ENCODE peak calls at places on chromosome 10, in seven cellular contexts. One of them, this sample, is unnamed.

GRCh38 chr10:69475433-69475830 is 24.2 kb downstream of the TSPAN15 start:
- DNase-seq in GM13977: no peak
- DNase-seq in RWPE1: no peak
- DNase-seq in lung microvascular endothelial cell: no peak
- DNase-seq in AG09319: no peak
- DNase-seq in endodermal cell: no peak
- DNase-seq in NCI-H345: no peak
- DNase-seq in this sample: no peak

GRCh38 chr10:88979153-88979562 is 11.4 kb upstream of the FAS start:
- DNase-seq in AG09319: peak; percentile 46
- DNase-seq in GM13977: no peak
- DNase-seq in NCI-H345: no peak
- DNase-seq in lung microvascular endothelial cell: no peak
- DNase-seq in endodermal cell: peak; percentile 66
- DNase-seq in RWPE1: no peak
- DNase-seq in this sample: no peak

GRCh38 chr10:127679642-127680255 is 57.2 kb upstream of the FOXI2 start:
- DNase-seq in NCI-H345: no peak
- DNase-seq in RWPE1: no peak
- DNase-seq in lung microvascular endothelial cell: no peak
- DNase-seq in endodermal cell: peak; percentile 65
- DNase-seq in GM13977: no peak
- DNase-seq in AG09319: no peak
- DNase-seq in this sample: no peak

GRCh38 chr10:103083266-103083976 is 109.7 kb downstream of the NT5C2 start:
- DNase-seq in AG09319: no peak
- DNase-seq in lung microvascular endothelial cell: no peak
- DNase-seq in NCI-H345: no peak
- DNase-seq in RWPE1: no peak
- DNase-seq in GM13977: no peak
- DNase-seq in endodermal cell: no peak
- DNase-seq in this sample: no peak

GRCh38 chr10:13585943-13586342 is 822 bp upstream of the PRPF18 start:
- DNase-seq in GM13977: no peak
- DNase-seq in RWPE1: no peak
- DNase-seq in endodermal cell: no peak
- DNase-seq in AG09319: no peak
- DNase-seq in lung microvascular endothelial cell: no peak
- DNase-seq in NCI-H345: no peak
- DNase-seq in this sample: no peak

GRCh38 chr10:15300145-15300544 is 70.9 kb downstream of the FAM171A1 start:
- DNase-seq in RWPE1: no peak
- DNase-seq in NCI-H345: no peak
- DNase-seq in lung microvascular endothelial cell: no peak
- DNase-seq in endodermal cell: no peak
- DNase-seq in GM13977: no peak
- DNase-seq in AG09319: no peak
- DNase-seq in this sample: no peak

GRCh38 chr10:77804371-77804770 is 122.2 kb downstream of the DLG5 start:
- DNase-seq in GM13977: no peak
- DNase-seq in lung microvascular endothelial cell: no peak
- DNase-seq in RWPE1: no peak
- DNase-seq in NCI-H345: no peak
- DNase-seq in endodermal cell: no peak
- DNase-seq in AG09319: no peak
- DNase-seq in this sample: no peak

GRCh38 chr10:102718220-102718619 is 3.8 kb downstream of the SFXN2 start:
- DNase-seq in lung microvascular endothelial cell: no peak
- DNase-seq in GM13977: no peak
- DNase-seq in endodermal cell: peak; percentile 80
- DNase-seq in RWPE1: no peak
- DNase-seq in NCI-H345: no peak
- DNase-seq in AG09319: no peak
- DNase-seq in this sample: no peak

GRCh38 chr10:22658745-22659410 is 55.5 kb downstream of the PIP4K2A start:
- DNase-seq in lung microvascular endothelial cell: no peak
- DNase-seq in NCI-H345: no peak
- DNase-seq in AG09319: no peak
- DNase-seq in endodermal cell: no peak
- DNase-seq in GM13977: no peak
- DNase-seq in RWPE1: no peak
- DNase-seq in this sample: no peak

GRCh38 chr10:16770646-16771045 is 46.6 kb downstream of the RSU1 start:
- DNase-seq in NCI-H345: no peak
- DNase-seq in endodermal cell: no peak
- DNase-seq in lung microvascular endothelial cell: no peak
- DNase-seq in GM13977: peak; percentile 13
- DNase-seq in AG09319: no peak
- DNase-seq in RWPE1: no peak
- DNase-seq in this sample: no peak

GRCh38 chr10:122463466-122464157 is 2.3 kb downstream of the HTRA1 start:
- DNase-seq in GM13977: no peak
- DNase-seq in endodermal cell: no peak
- DNase-seq in RWPE1: no peak
- DNase-seq in lung microvascular endothelial cell: no peak
- DNase-seq in AG09319: no peak
- DNase-seq in NCI-H345: no peak
- DNase-seq in this sample: no peak

GRCh38 chr10:122492955-122493597 is 31.7 kb downstream of the HTRA1 start:
- DNase-seq in endodermal cell: no peak
- DNase-seq in RWPE1: no peak
- DNase-seq in GM13977: no peak
- DNase-seq in AG09319: peak; percentile 54
- DNase-seq in lung microvascular endothelial cell: no peak
- DNase-seq in NCI-H345: no peak
- DNase-seq in this sample: no peak

GRCh38 chr10:104291439-104291951 is 22.5 kb downstream of the GSTO2 start:
- DNase-seq in RWPE1: peak; percentile 93
- DNase-seq in NCI-H345: peak; percentile 85
- DNase-seq in lung microvascular endothelial cell: peak; percentile 91
- DNase-seq in GM13977: peak; percentile 88
- DNase-seq in AG09319: peak; percentile 62
- DNase-seq in endodermal cell: peak; percentile 95
- DNase-seq in this sample: no peak

GRCh38 chr10:120950103-120950561 is 99.0 kb downstream of the WDR11 start:
- DNase-seq in AG09319: no peak
- DNase-seq in lung microvascular endothelial cell: peak; percentile 22
- DNase-seq in NCI-H345: no peak
- DNase-seq in GM13977: no peak
- DNase-seq in endodermal cell: peak; percentile 86
- DNase-seq in RWPE1: no peak
- DNase-seq in this sample: no peak

GRCh38 chr10:34739915-34740314 is 75.2 kb downstream of the PARD3 start:
- DNase-seq in NCI-H345: peak; percentile 87
- DNase-seq in AG09319: peak; percentile 48
- DNase-seq in GM13977: no peak
- DNase-seq in RWPE1: peak; percentile 25
- DNase-seq in lung microvascular endothelial cell: peak; percentile 56
- DNase-seq in endodermal cell: peak; percentile 91
- DNase-seq in this sample: no peak

GRCh38 chr10:97298223-97298571 is 5.8 kb upstream of the ARHGAP19 start:
- DNase-seq in NCI-H345: no peak
- DNase-seq in AG09319: no peak
- DNase-seq in endodermal cell: no peak
- DNase-seq in RWPE1: no peak
- DNase-seq in GM13977: no peak
- DNase-seq in lung microvascular endothelial cell: no peak
- DNase-seq in this sample: no peak

GRCh38 chr10:25059990-25060389 is 43.6 kb downstream of the THNSL1 start:
- DNase-seq in GM13977: no peak
- DNase-seq in lung microvascular endothelial cell: peak; percentile 62
- DNase-seq in NCI-H345: no peak
- DNase-seq in RWPE1: peak; percentile 90
- DNase-seq in AG09319: peak; percentile 64
- DNase-seq in endodermal cell: peak; percentile 58
- DNase-seq in this sample: no peak

GRCh38 chr10:6204341-6205191 is 1.8 kb downstream of the PFKFB3 start:
- DNase-seq in GM13977: peak; percentile 30
- DNase-seq in endodermal cell: peak; percentile 66
- DNase-seq in AG09319: no peak
- DNase-seq in RWPE1: peak; percentile 89
- DNase-seq in lung microvascular endothelial cell: peak; percentile 74
- DNase-seq in NCI-H345: no peak
- DNase-seq in this sample: no peak

GRCh38 chr10:72784551-72785421 is 92.8 kb downstream of the MCU start:
- DNase-seq in NCI-H345: no peak
- DNase-seq in endodermal cell: peak; percentile 80
- DNase-seq in GM13977: no peak
- DNase-seq in AG09319: peak; percentile 62
- DNase-seq in RWPE1: peak; percentile 84
- DNase-seq in lung microvascular endothelial cell: peak; percentile 44
- DNase-seq in this sample: no peak

GRCh38 chr10:69901623-69902505 is 100.2 kb downstream of the COL13A1 start:
- DNase-seq in GM13977: peak; percentile 59
- DNase-seq in endodermal cell: peak; percentile 92
- DNase-seq in NCI-H345: peak; percentile 12
- DNase-seq in AG09319: peak; percentile 20
- DNase-seq in lung microvascular endothelial cell: peak; percentile 58
- DNase-seq in RWPE1: peak; percentile 78
- DNase-seq in this sample: no peak

GRCh38 chr10:24292304-24293291 is 83.7 kb downstream of the KIAA1217 start:
- DNase-seq in AG09319: no peak
- DNase-seq in NCI-H345: no peak
- DNase-seq in lung microvascular endothelial cell: no peak
- DNase-seq in GM13977: no peak
- DNase-seq in RWPE1: no peak
- DNase-seq in endodermal cell: no peak
- DNase-seq in this sample: no peak

GRCh38 chr10:96407560-96408069 is 48.8 kb upstream of the OPALIN start:
- DNase-seq in RWPE1: no peak
- DNase-seq in AG09319: no peak
- DNase-seq in lung microvascular endothelial cell: no peak
- DNase-seq in GM13977: no peak
- DNase-seq in endodermal cell: peak; percentile 17
- DNase-seq in NCI-H345: no peak
- DNase-seq in this sample: no peak

GRCh38 chr10:109456566-109457361 is 466.5 kb downstream of the XPNPEP1 start:
- DNase-seq in lung microvascular endothelial cell: no peak
- DNase-seq in RWPE1: no peak
- DNase-seq in NCI-H345: no peak
- DNase-seq in endodermal cell: peak; percentile 87
- DNase-seq in GM13977: no peak
- DNase-seq in AG09319: no peak
- DNase-seq in this sample: no peak

GRCh38 chr10:85922363-85923129 is 444.0 kb downstream of the GRID1 start:
- DNase-seq in NCI-H345: no peak
- DNase-seq in endodermal cell: no peak
- DNase-seq in AG09319: no peak
- DNase-seq in RWPE1: no peak
- DNase-seq in lung microvascular endothelial cell: no peak
- DNase-seq in GM13977: no peak
- DNase-seq in this sample: no peak

GRCh38 chr10:62651341-62651740 is 153.2 kb upstream of the ADO start:
- DNase-seq in GM13977: no peak
- DNase-seq in lung microvascular endothelial cell: no peak
- DNase-seq in AG09319: no peak
- DNase-seq in endodermal cell: no peak
- DNase-seq in NCI-H345: no peak
- DNase-seq in RWPE1: no peak
- DNase-seq in this sample: no peak

GRCh38 chr10:9786101-9786500 is 1231.6 kb upstream of the CELF2 start:
- DNase-seq in AG09319: no peak
- DNase-seq in lung microvascular endothelial cell: peak; percentile 1
- DNase-seq in GM13977: no peak
- DNase-seq in RWPE1: peak; percentile 19
- DNase-seq in NCI-H345: no peak
- DNase-seq in endodermal cell: no peak
- DNase-seq in this sample: no peak

GRCh38 chr10:58044072-58044471 is 223.6 kb downstream of the IPMK start:
- DNase-seq in AG09319: no peak
- DNase-seq in RWPE1: no peak
- DNase-seq in GM13977: no peak
- DNase-seq in endodermal cell: no peak
- DNase-seq in lung microvascular endothelial cell: no peak
- DNase-seq in NCI-H345: no peak
- DNase-seq in this sample: no peak

GRCh38 chr10:126777726-126778125 is 107.2 kb upstream of the C10orf90 start:
- DNase-seq in endodermal cell: no peak
- DNase-seq in AG09319: no peak
- DNase-seq in lung microvascular endothelial cell: no peak
- DNase-seq in NCI-H345: no peak
- DNase-seq in GM13977: no peak
- DNase-seq in RWPE1: no peak
- DNase-seq in this sample: no peak

GRCh38 chr10:4390219-4390618 is 435.8 kb upstream of the AKR1E2 start:
- DNase-seq in GM13977: no peak
- DNase-seq in lung microvascular endothelial cell: no peak
- DNase-seq in endodermal cell: no peak
- DNase-seq in NCI-H345: no peak
- DNase-seq in AG09319: no peak
- DNase-seq in RWPE1: no peak
- DNase-seq in this sample: no peak

This sample was measured in SIG-M5.